ENCODE peak calls at places on chromosomes 4 and X, in five cellular contexts. One of them, this sample, is unnamed.

GRCh38 chr4:7073059-7073458 is 5.2 kb upstream of the GRPEL1 start:
- DNase-seq in neuronal stem cell: no peak
- DNase-seq in lung: no peak
- DNase-seq in HCT116: no peak
- DNase-seq in effector memory CD4-positive, alpha-beta T cell: no peak
- DNase-seq in this sample: no peak

GRCh38 chrX:53088136-53088974 is 5.6 kb upstream of the KANTR start:
- DNase-seq in neuronal stem cell: no peak
- DNase-seq in lung: peak
- DNase-seq in HCT116: no peak
- DNase-seq in effector memory CD4-positive, alpha-beta T cell: peak
- DNase-seq in this sample: no peak

GRCh38 chr4:95092762-95093161 is 335.0 kb downstream of the BMPR1B start:
- DNase-seq in neuronal stem cell: no peak
- DNase-seq in lung: no peak
- DNase-seq in HCT116: no peak
- DNase-seq in effector memory CD4-positive, alpha-beta T cell: no peak
- DNase-seq in this sample: no peak

GRCh38 chrX:10142041-10142589 is 14.7 kb upstream of the CLCN4 start:
- DNase-seq in neuronal stem cell: no peak
- DNase-seq in lung: no peak
- DNase-seq in HCT116: no peak
- DNase-seq in effector memory CD4-positive, alpha-beta T cell: no peak
- DNase-seq in this sample: no peak

GRCh38 chr4:184170996-184171395 is 46.7 kb downstream of the ENPP6 start:
- DNase-seq in neuronal stem cell: no peak
- DNase-seq in lung: no peak
- DNase-seq in HCT116: no peak
- DNase-seq in effector memory CD4-positive, alpha-beta T cell: no peak
- DNase-seq in this sample: peak

GRCh38 chr4:188956566-188956965 is 817.3 kb downstream of the TRIML1 start:
- DNase-seq in neuronal stem cell: no peak
- DNase-seq in lung: no peak
- DNase-seq in HCT116: no peak
- DNase-seq in effector memory CD4-positive, alpha-beta T cell: no peak
- DNase-seq in this sample: no peak

GRCh38 chrX:54564942-54565341 is 34.9 kb downstream of the GNL3L start:
- DNase-seq in neuronal stem cell: no peak
- DNase-seq in lung: no peak
- DNase-seq in HCT116: no peak
- DNase-seq in effector memory CD4-positive, alpha-beta T cell: no peak
- DNase-seq in this sample: no peak

GRCh38 chrX:40065291-40066046 is 32.3 kb downstream of the BCOR start:
- DNase-seq in neuronal stem cell: no peak
- DNase-seq in lung: no peak
- DNase-seq in HCT116: no peak
- DNase-seq in effector memory CD4-positive, alpha-beta T cell: no peak
- DNase-seq in this sample: no peak

GRCh38 chr4:54659213-54660144 is 1.7 kb downstream of the KIT start:
- DNase-seq in neuronal stem cell: peak
- DNase-seq in lung: no peak
- DNase-seq in HCT116: no peak
- DNase-seq in effector memory CD4-positive, alpha-beta T cell: no peak
- DNase-seq in this sample: no peak

GRCh38 chr4:153763404-153763803 is 3.6 kb upstream of the RNF175 start:
- DNase-seq in neuronal stem cell: no peak
- DNase-seq in lung: no peak
- DNase-seq in HCT116: no peak
- DNase-seq in effector memory CD4-positive, alpha-beta T cell: no peak
- DNase-seq in this sample: no peak

GRCh38 chr4:72918362-72918761 is 151.2 kb downstream of the COX18 start:
- DNase-seq in neuronal stem cell: no peak
- DNase-seq in lung: no peak
- DNase-seq in HCT116: no peak
- DNase-seq in effector memory CD4-positive, alpha-beta T cell: no peak
- DNase-seq in this sample: no peak

GRCh38 chr4:93764647-93765246 is 63.8 kb upstream of the ATOH1 start:
- DNase-seq in neuronal stem cell: peak
- DNase-seq in lung: no peak
- DNase-seq in HCT116: peak
- DNase-seq in effector memory CD4-positive, alpha-beta T cell: no peak
- DNase-seq in this sample: peak

GRCh38 chrX:119989905-119990408 is 46.4 kb upstream of the NKAP start:
- DNase-seq in neuronal stem cell: no peak
- DNase-seq in lung: no peak
- DNase-seq in HCT116: no peak
- DNase-seq in effector memory CD4-positive, alpha-beta T cell: no peak
- DNase-seq in this sample: no peak

GRCh38 chr4:6703786-6704185 is 5.9 kb downstream of the MRFAP1L1 start:
- DNase-seq in neuronal stem cell: no peak
- DNase-seq in lung: no peak
- DNase-seq in HCT116: no peak
- DNase-seq in effector memory CD4-positive, alpha-beta T cell: no peak
- DNase-seq in this sample: no peak

GRCh38 chrX:107118322-107119147 is at the start of gene RBM41:
- DNase-seq in neuronal stem cell: peak
- DNase-seq in lung: peak
- DNase-seq in HCT116: peak
- DNase-seq in effector memory CD4-positive, alpha-beta T cell: peak
- DNase-seq in this sample: peak

GRCh38 chrX:118495958-118496762 is 545 bp downstream of the DOCK11 start:
- DNase-seq in neuronal stem cell: no peak
- DNase-seq in lung: peak
- DNase-seq in HCT116: no peak
- DNase-seq in effector memory CD4-positive, alpha-beta T cell: peak
- DNase-seq in this sample: no peak

GRCh38 chr4:85873566-85873965 is 398.6 kb downstream of the ARHGAP24 start:
- DNase-seq in neuronal stem cell: no peak
- DNase-seq in lung: no peak
- DNase-seq in HCT116: no peak
- DNase-seq in effector memory CD4-positive, alpha-beta T cell: no peak
- DNase-seq in this sample: no peak

GRCh38 chr4:122661176-122661575 is 40.3 kb upstream of the IL21 start:
- DNase-seq in neuronal stem cell: no peak
- DNase-seq in lung: no peak
- DNase-seq in HCT116: no peak
- DNase-seq in effector memory CD4-positive, alpha-beta T cell: no peak
- DNase-seq in this sample: no peak

GRCh38 chrX:49627030-49627777 is 28.4 kb downstream of the GAGE1 start:
- DNase-seq in neuronal stem cell: no peak
- DNase-seq in lung: no peak
- DNase-seq in HCT116: peak
- DNase-seq in effector memory CD4-positive, alpha-beta T cell: peak
- DNase-seq in this sample: no peak

GRCh38 chrX:71911023-71911730 is 532 bp downstream of the NHSL2 start:
- DNase-seq in neuronal stem cell: peak
- DNase-seq in lung: no peak
- DNase-seq in HCT116: no peak
- DNase-seq in effector memory CD4-positive, alpha-beta T cell: peak
- DNase-seq in this sample: no peak

GRCh38 chr4:85409251-85409650 is 65.7 kb upstream of the ARHGAP24 start:
- DNase-seq in neuronal stem cell: no peak
- DNase-seq in lung: no peak
- DNase-seq in HCT116: no peak
- DNase-seq in effector memory CD4-positive, alpha-beta T cell: no peak
- DNase-seq in this sample: no peak

GRCh38 chrX:41108007-41108683 is 22.9 kb downstream of the USP9X start:
- DNase-seq in neuronal stem cell: no peak
- DNase-seq in lung: no peak
- DNase-seq in HCT116: no peak
- DNase-seq in effector memory CD4-positive, alpha-beta T cell: no peak
- DNase-seq in this sample: no peak

GRCh38 chr4:6087669-6088068 is 69.4 kb upstream of the C4orf50 start:
- DNase-seq in neuronal stem cell: peak
- DNase-seq in lung: no peak
- DNase-seq in HCT116: peak
- DNase-seq in effector memory CD4-positive, alpha-beta T cell: no peak
- DNase-seq in this sample: no peak

GRCh38 chr4:109355835-109356234 is 53.4 kb upstream of the COL25A1 start:
- DNase-seq in neuronal stem cell: no peak
- DNase-seq in lung: no peak
- DNase-seq in HCT116: no peak
- DNase-seq in effector memory CD4-positive, alpha-beta T cell: no peak
- DNase-seq in this sample: no peak

GRCh38 chrX:8404443-8404842 is 60.2 kb upstream of the VCX3B start:
- DNase-seq in neuronal stem cell: peak
- DNase-seq in lung: peak
- DNase-seq in HCT116: no peak
- DNase-seq in effector memory CD4-positive, alpha-beta T cell: no peak
- DNase-seq in this sample: no peak
- H3K27ac ChIP-seq in neuronal stem cell: no peak
- H3K27ac ChIP-seq in lung: no peak
- H3K27ac ChIP-seq in HCT116: no peak
- H3K27ac ChIP-seq in effector memory CD4-positive, alpha-beta T cell: no peak
- H3K27ac ChIP-seq in this sample: no peak

GRCh38 chrX:30661228-30661627 is 8.0 kb downstream of the GK start:
- DNase-seq in neuronal stem cell: no peak
- DNase-seq in lung: no peak
- DNase-seq in HCT116: no peak
- DNase-seq in effector memory CD4-positive, alpha-beta T cell: no peak
- DNase-seq in this sample: no peak

GRCh38 chrX:30654989-30655607 is 1.9 kb downstream of the GK start:
- DNase-seq in neuronal stem cell: no peak
- DNase-seq in lung: no peak
- DNase-seq in HCT116: no peak
- DNase-seq in effector memory CD4-positive, alpha-beta T cell: no peak
- DNase-seq in this sample: no peak

GRCh38 chrX:30663317-30663716 is 10.1 kb downstream of the GK start:
- DNase-seq in neuronal stem cell: no peak
- DNase-seq in lung: no peak
- DNase-seq in HCT116: no peak
- DNase-seq in effector memory CD4-positive, alpha-beta T cell: no peak
- DNase-seq in this sample: no peak

GRCh38 chrX:30657542-30658238 is 4.5 kb downstream of the GK start:
- DNase-seq in neuronal stem cell: no peak
- DNase-seq in lung: no peak
- DNase-seq in HCT116: no peak
- DNase-seq in effector memory CD4-positive, alpha-beta T cell: no peak
- DNase-seq in this sample: no peak

DNA sequence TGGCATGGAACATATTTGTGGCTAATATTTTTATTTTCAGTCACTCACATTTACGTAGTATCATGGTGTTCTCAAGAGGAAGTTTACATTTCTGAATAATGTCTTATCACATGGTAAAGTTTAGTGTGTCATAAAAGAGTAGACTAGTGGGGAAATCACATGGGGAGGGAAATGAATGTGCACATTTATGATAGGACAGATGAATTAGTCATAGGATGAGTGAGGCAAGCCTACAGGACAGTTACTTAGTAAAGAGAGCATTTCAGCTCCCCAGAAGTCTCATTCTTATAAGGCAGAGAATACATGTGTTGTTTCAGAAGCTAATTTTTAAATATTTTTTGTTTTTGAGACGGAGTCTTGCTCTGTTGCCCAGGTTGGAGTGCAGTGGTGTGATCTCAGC is 6.2 kb downstream of the GK start:
- DNase-seq in neuronal stem cell: no peak
- DNase-seq in lung: no peak
- DNase-seq in HCT116: no peak
- DNase-seq in effector memory CD4-positive, alpha-beta T cell: no peak
- DNase-seq in this sample: peak
- H3K27ac ChIP-seq in neuronal stem cell: no peak
- H3K27ac ChIP-seq in lung: no peak
- H3K27ac ChIP-seq in HCT116: no peak
- H3K27ac ChIP-seq in effector memory CD4-positive, alpha-beta T cell: no peak
- H3K27ac ChIP-seq in this sample: peak

GRCh38 chr4:112280657-112281056 is 5.0 kb downstream of the TIFA start:
- DNase-seq in neuronal stem cell: no peak
- DNase-seq in lung: no peak
- DNase-seq in HCT116: no peak
- DNase-seq in effector memory CD4-positive, alpha-beta T cell: no peak
- DNase-seq in this sample: no peak
- H3K27ac ChIP-seq in neuronal stem cell: no peak
- H3K27ac ChIP-seq in lung: no peak
- H3K27ac ChIP-seq in HCT116: no peak
- H3K27ac ChIP-seq in effector memory CD4-positive, alpha-beta T cell: no peak
- H3K27ac ChIP-seq in this sample: no peak

GRCh38 chr4:10532155-10532554 is 74.9 kb upstream of the ZNF518B start:
- DNase-seq in neuronal stem cell: no peak
- DNase-seq in lung: no peak
- DNase-seq in HCT116: no peak
- DNase-seq in effector memory CD4-positive, alpha-beta T cell: no peak
- DNase-seq in this sample: no peak

GRCh38 chr4:10527438-10527837 is 70.2 kb upstream of the ZNF518B start:
- DNase-seq in neuronal stem cell: no peak
- DNase-seq in lung: no peak
- DNase-seq in HCT116: no peak
- DNase-seq in effector memory CD4-positive, alpha-beta T cell: no peak
- DNase-seq in this sample: no peak

GRCh38 chr4:10529891-10530786 is 72.9 kb upstream of the ZNF518B start:
- DNase-seq in neuronal stem cell: no peak
- DNase-seq in lung: no peak
- DNase-seq in HCT116: no peak
- DNase-seq in effector memory CD4-positive, alpha-beta T cell: no peak
- DNase-seq in this sample: no peak

GRCh38 chr4:10526431-10527222 is 69.4 kb upstream of the ZNF518B start:
- DNase-seq in neuronal stem cell: no peak
- DNase-seq in lung: no peak
- DNase-seq in HCT116: peak
- DNase-seq in effector memory CD4-positive, alpha-beta T cell: no peak
- DNase-seq in this sample: no peak

GRCh38 chr4:10529256-10529890 is 72.1 kb upstream of the ZNF518B start:
- DNase-seq in neuronal stem cell: no peak
- DNase-seq in lung: no peak
- DNase-seq in HCT116: peak
- DNase-seq in effector memory CD4-positive, alpha-beta T cell: no peak
- DNase-seq in this sample: no peak
- H3K27ac ChIP-seq in neuronal stem cell: no peak
- H3K27ac ChIP-seq in lung: no peak
- H3K27ac ChIP-seq in HCT116: peak
- H3K27ac ChIP-seq in effector memory CD4-positive, alpha-beta T cell: no peak
- H3K27ac ChIP-seq in this sample: no peak

GRCh38 chr4:147755567-147756295 is 23.8 kb downstream of the ARHGAP10 start:
- DNase-seq in neuronal stem cell: no peak
- DNase-seq in lung: no peak
- DNase-seq in HCT116: no peak
- DNase-seq in effector memory CD4-positive, alpha-beta T cell: no peak
- DNase-seq in this sample: peak
- H3K27ac ChIP-seq in neuronal stem cell: no peak
- H3K27ac ChIP-seq in lung: peak
- H3K27ac ChIP-seq in HCT116: no peak
- H3K27ac ChIP-seq in effector memory CD4-positive, alpha-beta T cell: no peak
- H3K27ac ChIP-seq in this sample: peak

This sample was measured in AG04450.